ENCODE peak calls at places on chromosomes 13 and 19, in four cellular contexts. One of them, this sample, is unnamed.

GRCh38 chr19:31377736-31378135 is 28.5 kb upstream of the TSHZ3 start:
- DNase-seq in H1: no peak
- DNase-seq in GM12878: no peak
- DNase-seq in HepG2: no peak
- DNase-seq in this sample: no peak

GRCh38 chr19:31548941-31549340 is 199.7 kb upstream of the TSHZ3 start:
- DNase-seq in GM12878: no peak
- DNase-seq in H1: no peak
- DNase-seq in HepG2: no peak
- DNase-seq in this sample: no peak

GRCh38 chr13:113981201-113981605 is 7.3 kb upstream of the C13orf46 start:
- DNase-seq in GM12878: no peak
- DNase-seq in HepG2: no peak
- DNase-seq in H1: no peak
- DNase-seq in this sample: no peak

GRCh38 chr19:18804139-18804601 is 13.1 kb upstream of the COMP start:
- DNase-seq in GM12878: no peak
- DNase-seq in HepG2: no peak
- DNase-seq in H1: no peak
- DNase-seq in this sample: no peak

GRCh38 chr13:76293751-76294150 is 592.5 kb downstream of the KCTD12 start:
- DNase-seq in H1: no peak
- DNase-seq in HepG2: no peak
- DNase-seq in GM12878: no peak
- DNase-seq in this sample: no peak

GRCh38 chr13:23630349-23631093 is 60.3 kb downstream of the TNFRSF19 start:
- DNase-seq in HepG2: peak
- DNase-seq in H1: no peak
- DNase-seq in GM12878: no peak
- DNase-seq in this sample: no peak

GRCh38 chr13:114002009-114002544 is 28.2 kb upstream of the C13orf46 start:
- DNase-seq in H1: no peak
- DNase-seq in HepG2: no peak
- DNase-seq in GM12878: no peak
- DNase-seq in this sample: no peak

GRCh38 chr13:81001828-81002385 is 661.0 kb upstream of the SPRY2 start:
- DNase-seq in GM12878: no peak
- DNase-seq in H1: no peak
- DNase-seq in HepG2: no peak
- DNase-seq in this sample: no peak

GRCh38 chr13:93847162-93847561 is 620.6 kb downstream of the GPC6 start:
- DNase-seq in H1: no peak
- DNase-seq in HepG2: peak
- DNase-seq in GM12878: no peak
- DNase-seq in this sample: no peak

GRCh38 chr13:44311011-44311481 is 62.6 kb upstream of the SERP2 start:
- DNase-seq in GM12878: no peak
- DNase-seq in HepG2: no peak
- DNase-seq in H1: no peak
- DNase-seq in this sample: no peak

GRCh38 chr19:23817519-23817918 is 58.8 kb upstream of the ZNF681 start:
- DNase-seq in HepG2: peak
- DNase-seq in H1: no peak
- DNase-seq in GM12878: no peak
- DNase-seq in this sample: peak

GRCh38 chr19:16106121-16106520 is 5.6 kb upstream of the RAB8A start:
- DNase-seq in H1: no peak
- DNase-seq in GM12878: no peak
- DNase-seq in HepG2: no peak
- DNase-seq in this sample: no peak

GRCh38 chr13:25292301-25292700 is 5.0 kb upstream of the MTMR6 start:
- DNase-seq in GM12878: no peak
- DNase-seq in H1: no peak
- DNase-seq in HepG2: no peak
- DNase-seq in this sample: no peak

GRCh38 chr19:12867120-12868099 is 13.8 kb downstream of the DNASE2 start:
- DNase-seq in H1: peak
- DNase-seq in GM12878: peak
- DNase-seq in HepG2: no peak
- DNase-seq in this sample: peak

GRCh38 chr13:45918597-45918996 is 67.0 kb upstream of the SIAH3 start:
- DNase-seq in H1: no peak
- DNase-seq in HepG2: no peak
- DNase-seq in GM12878: no peak
- DNase-seq in this sample: no peak

GRCh38 chr19:52398091-52398461 is 427 bp downstream of the ZNF528 start:
- DNase-seq in H1: no peak
- DNase-seq in GM12878: no peak
- DNase-seq in HepG2: peak
- DNase-seq in this sample: peak

GRCh38 chr13:55038230-55038629 is 2009.6 kb downstream of the OLFM4 start:
- DNase-seq in H1: no peak
- DNase-seq in HepG2: no peak
- DNase-seq in GM12878: no peak
- DNase-seq in this sample: no peak

GRCh38 chr19:5345895-5346386 is 5.3 kb upstream of the PTPRS start:
- DNase-seq in GM12878: no peak
- DNase-seq in H1: no peak
- DNase-seq in HepG2: no peak
- DNase-seq in this sample: no peak

GRCh38 chr13:25660996-25661395 is 289.2 kb downstream of the ATP8A2 start:
- DNase-seq in GM12878: no peak
- DNase-seq in H1: no peak
- DNase-seq in HepG2: no peak
- DNase-seq in this sample: no peak

GRCh38 chr13:38628554-38628953 is 58.3 kb upstream of the FREM2 start:
- DNase-seq in GM12878: no peak
- DNase-seq in H1: no peak
- DNase-seq in HepG2: no peak
- DNase-seq in this sample: no peak

GRCh38 chr13:32647926-32648325 is 61.7 kb downstream of the PDS5B start:
- DNase-seq in H1: no peak
- DNase-seq in HepG2: no peak
- DNase-seq in GM12878: no peak
- DNase-seq in this sample: no peak

GRCh38 chr13:98481511-98481951 is 95.4 kb downstream of the STK24 start:
- DNase-seq in HepG2: no peak
- DNase-seq in H1: no peak
- DNase-seq in GM12878: no peak
- DNase-seq in this sample: no peak

GRCh38 chr19:1206733-1207301 is 1.2 kb downstream of the STK11 start:
- DNase-seq in H1: no peak
- DNase-seq in HepG2: no peak
- DNase-seq in GM12878: no peak
- DNase-seq in this sample: no peak

GRCh38 chr19:55535579-55536350 is 1.2 kb downstream of the SBK2 start:
- DNase-seq in GM12878: no peak
- DNase-seq in H1: no peak
- DNase-seq in HepG2: no peak
- DNase-seq in this sample: no peak

GRCh38 chr19:5652261-5652660 is 28.1 kb downstream of the MICOS13 start:
- DNase-seq in GM12878: no peak
- DNase-seq in H1: no peak
- DNase-seq in HepG2: no peak
- DNase-seq in this sample: no peak

GRCh38 chr13:28640861-28641599 is 17.9 kb upstream of the POMP start:
- DNase-seq in GM12878: no peak
- DNase-seq in HepG2: no peak
- DNase-seq in H1: no peak
- DNase-seq in this sample: no peak

GRCh38 chr19:15863272-15863671 is 34.6 kb downstream of the CYP4F2 start:
- DNase-seq in GM12878: no peak
- DNase-seq in HepG2: no peak
- DNase-seq in H1: no peak
- DNase-seq in this sample: no peak

GRCh38 chr19:56109216-56109615 is 11.9 kb downstream of the ZNF787 start:
- DNase-seq in H1: no peak
- DNase-seq in HepG2: no peak
- DNase-seq in GM12878: no peak
- DNase-seq in this sample: no peak

GRCh38 chr19:35288843-35289355 is 3.1 kb upstream of the MAG start:
- DNase-seq in GM12878: no peak
- DNase-seq in HepG2: no peak
- DNase-seq in H1: no peak
- DNase-seq in this sample: no peak

GRCh38 chr13:105920375-105920774 is 615.1 kb downstream of the EFNB2 start:
- DNase-seq in GM12878: no peak
- DNase-seq in HepG2: no peak
- DNase-seq in H1: no peak
- DNase-seq in this sample: peak

GRCh38 chr19:18603255-18603957 is 3.2 kb downstream of the CRLF1 start:
- DNase-seq in HepG2: no peak
- DNase-seq in H1: no peak
- DNase-seq in GM12878: no peak
- DNase-seq in this sample: no peak

GRCh38 chr19:51131780-51132680 is 7.3 kb downstream of the SIGLEC9 start:
- DNase-seq in H1: no peak
- DNase-seq in GM12878: no peak
- DNase-seq in HepG2: no peak
- DNase-seq in this sample: no peak

GRCh38 chr19:39347332-39348227 is 5.4 kb downstream of the SAMD4B start:
- DNase-seq in HepG2: no peak
- DNase-seq in GM12878: no peak
- DNase-seq in H1: no peak
- DNase-seq in this sample: no peak

GRCh38 chr19:29841559-29842367 is 30.0 kb downstream of the CCNE1 start:
- DNase-seq in GM12878: no peak
- DNase-seq in HepG2: peak
- DNase-seq in H1: no peak
- DNase-seq in this sample: no peak

GRCh38 chr13:75305057-75305456 is 176.9 kb downstream of the TBC1D4 start:
- DNase-seq in GM12878: no peak
- DNase-seq in H1: no peak
- DNase-seq in HepG2: no peak
- DNase-seq in this sample: no peak

GRCh38 chr19:11098861-11099260 is 9.6 kb downstream of the LDLR start:
- DNase-seq in HepG2: no peak
- DNase-seq in H1: no peak
- DNase-seq in GM12878: no peak
- DNase-seq in this sample: no peak

GRCh38 chr19:11094520-11094894 is 5.2 kb downstream of the LDLR start:
- DNase-seq in GM12878: no peak
- DNase-seq in HepG2: no peak
- DNase-seq in H1: no peak
- DNase-seq in this sample: no peak

GRCh38 chr19:11098327-11098726 is 9.1 kb downstream of the LDLR start:
- DNase-seq in HepG2: no peak
- DNase-seq in H1: no peak
- DNase-seq in GM12878: no peak
- DNase-seq in this sample: no peak

GRCh38 chr19:11100064-11100463 is 10.8 kb downstream of the LDLR start:
- DNase-seq in HepG2: no peak
- DNase-seq in GM12878: no peak
- DNase-seq in H1: no peak
- DNase-seq in this sample: no peak

GRCh38 chr19:11096210-11096841 is 7.1 kb downstream of the LDLR start:
- DNase-seq in H1: no peak
- DNase-seq in GM12878: peak
- DNase-seq in HepG2: no peak
- DNase-seq in this sample: no peak
- TF ChIP-seq YY1 in H1: no peak
- TF ChIP-seq YY1 in GM12878: peak
- TF ChIP-seq YY1 in HepG2: no peak
- TF ChIP-seq YY1 in this sample: no peak

GRCh38 chr13:66835040-66835628 is 395.0 kb downstream of the PCDH9 start:
- DNase-seq in HepG2: peak
- DNase-seq in GM12878: no peak
- DNase-seq in H1: no peak
- DNase-seq in this sample: no peak

GRCh38 chr13:66837246-66837645 is 392.9 kb downstream of the PCDH9 start:
- DNase-seq in H1: no peak
- DNase-seq in HepG2: no peak
- DNase-seq in GM12878: no peak
- DNase-seq in this sample: no peak

GRCh38 chr13:66829803-66830202 is 400.3 kb downstream of the PCDH9 start:
- DNase-seq in HepG2: no peak
- DNase-seq in H1: no peak
- DNase-seq in GM12878: no peak
- DNase-seq in this sample: no peak

GRCh38 chr13:66826398-66826797 is 403.7 kb downstream of the PCDH9 start:
- DNase-seq in HepG2: no peak
- DNase-seq in GM12878: no peak
- DNase-seq in H1: no peak
- DNase-seq in this sample: no peak

GRCh38 chr13:66831317-66831716 is 398.8 kb downstream of the PCDH9 start:
- DNase-seq in HepG2: no peak
- DNase-seq in GM12878: no peak
- DNase-seq in H1: no peak
- DNase-seq in this sample: no peak
- TF ChIP-seq SUZ12 in HepG2: no peak
- TF ChIP-seq SUZ12 in GM12878: no peak
- TF ChIP-seq SUZ12 in H1: no peak
- TF ChIP-seq SUZ12 in this sample: no peak

DNA sequence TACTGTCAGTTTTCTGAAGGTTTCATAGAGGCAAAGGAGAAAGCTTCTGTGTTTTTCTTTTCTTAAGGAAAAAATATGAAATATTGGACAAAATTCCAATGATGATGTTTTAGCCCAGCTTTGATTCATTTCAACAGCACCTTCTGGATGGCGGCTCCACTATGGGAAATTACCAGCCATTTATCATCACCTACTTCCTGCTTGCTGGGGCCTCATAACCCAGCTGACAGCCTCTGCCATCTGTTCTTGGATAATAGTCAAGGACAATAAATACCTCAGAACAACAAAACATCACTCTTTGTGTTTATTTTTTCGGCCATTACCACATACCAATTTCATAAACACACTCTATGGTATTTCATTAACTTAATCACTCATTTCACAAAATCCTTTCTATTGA is 629.9 kb downstream of the LIG4 start:
- DNase-seq in HepG2: no peak
- DNase-seq in GM12878: no peak
- DNase-seq in H1: no peak
- DNase-seq in this sample: no peak
- TF ChIP-seq YY1 in HepG2: no peak
- TF ChIP-seq YY1 in GM12878: no peak
- TF ChIP-seq YY1 in H1: no peak
- TF ChIP-seq YY1 in this sample: no peak

GRCh38 chr13:34462843-34463242 is 479.2 kb upstream of the NBEA start:
- DNase-seq in H1: no peak
- DNase-seq in HepG2: no peak
- DNase-seq in GM12878: no peak
- DNase-seq in this sample: no peak
- TF ChIP-seq SUZ12 in H1: no peak
- TF ChIP-seq SUZ12 in HepG2: no peak
- TF ChIP-seq SUZ12 in GM12878: no peak
- TF ChIP-seq SUZ12 in this sample: no peak

GRCh38 chr19:46192990-46193650 is 36.4 kb upstream of the IGFL1 start:
- DNase-seq in GM12878: no peak
- DNase-seq in H1: no peak
- DNase-seq in HepG2: peak
- DNase-seq in this sample: no peak
- TF ChIP-seq YY1 in GM12878: no peak
- TF ChIP-seq YY1 in H1: no peak
- TF ChIP-seq YY1 in HepG2: no peak
- TF ChIP-seq YY1 in this sample: no peak

GRCh38 chr13:83274679-83275078 is 607.6 kb downstream of the SLITRK1 start:
- DNase-seq in H1: no peak
- DNase-seq in GM12878: no peak
- DNase-seq in HepG2: no peak
- DNase-seq in this sample: no peak

GRCh38 chr13:83272076-83272475 is 610.2 kb downstream of the SLITRK1 start:
- DNase-seq in H1: no peak
- DNase-seq in GM12878: no peak
- DNase-seq in HepG2: no peak
- DNase-seq in this sample: no peak
- TF ChIP-seq SUZ12 in H1: no peak
- TF ChIP-seq SUZ12 in GM12878: no peak
- TF ChIP-seq SUZ12 in HepG2: no peak
- TF ChIP-seq SUZ12 in this sample: no peak

This sample was measured in NT2/D1.